ENCODE peak calls at places on chromosomes 2 and 18, in seven cellular contexts. L is Peyer's patch, Q is neural progenitor cell, X is right lobe of liver, P is OCI-LY7, W is left ventricle myocardium inferior, C is neuronal stem cell. I is an unnamed sample. For H3K36me3, the result is how much of the 10 kb centered on the place peaks cover.

GRCh38 chr2:20168048-20168726 is 56.7 kb downstream of the SDC1 start:
- DNase-seq in P (no peak), C (no peak), W (no peak), Q (no peak), X (no peak), L (peak), I (no peak)

GRCh38 chr2:210671065-210671464 is 114.7 kb downstream of the CPS1 start:
- DNase-seq in L (no peak), C (no peak), P (no peak), Q (no peak), W (no peak), X (no peak), I (no peak)

GRCh38 chr18:3722662-3723433 is 272.9 kb downstream of the TGIF1 start:
- DNase-seq in Q (no peak), X (no peak), C (no peak), P (no peak), L (no peak), W (no peak), I (no peak)

GRCh38 chr2:24635181-24635580 is 144.1 kb downstream of the NCOA1 start:
- DNase-seq in Q (no peak), P (no peak), L (no peak), W (no peak), C (no peak), X (no peak), I (no peak)

GRCh38 chr2:60525859-60526258 is 27.6 kb downstream of the BCL11A start:
- DNase-seq in W (no peak), L (no peak), X (no peak), C (no peak), Q (no peak), P (no peak), I (no peak)

GRCh38 chr2:232076736-232077135 is 115.2 kb downstream of the DIS3L2 start:
- DNase-seq in W (no peak), P (no peak), C (no peak), L (no peak), X (no peak), Q (no peak), I (no peak)

GRCh38 chr2:239106314-239106908 is 258.5 kb downstream of the TWIST2 start:
- DNase-seq in X (no peak), L (peak), Q (peak), W (peak), P (peak), C (peak), I (no peak)

GRCh38 chr2:8307779-8308178 is 374.1 kb upstream of the ID2 start:
- DNase-seq in P (no peak), L (no peak), X (no peak), Q (no peak), C (no peak), W (no peak), I (no peak)

GRCh38 chr2:39188958-39189499 is 54.7 kb downstream of the CDKL4 start:
- DNase-seq in P (no peak), Q (no peak), X (no peak), W (no peak), L (no peak), C (no peak), I (no peak)

GRCh38 chr2:85057236-85057635 is 76.0 kb upstream of the TCF7L1 start:
- DNase-seq in L (no peak), C (no peak), W (no peak), Q (no peak), P (no peak), X (no peak), I (no peak)

GRCh38 chr2:163414121-163414520 is 321.7 kb downstream of the FIGN start:
- DNase-seq in W (no peak), L (no peak), X (no peak), C (no peak), P (no peak), Q (no peak), I (no peak)

GRCh38 chr2:159661286-159661685 is 44.9 kb upstream of the BAZ2B start:
- DNase-seq in Q (no peak), C (no peak), X (no peak), L (no peak), P (no peak), W (no peak), I (no peak)

GRCh38 chr2:29281585-29281984 is 166.4 kb downstream of the CLIP4 start:
- DNase-seq in X (no peak), W (no peak), P (no peak), Q (peak), L (no peak), C (no peak), I (no peak)

GRCh38 chr2:102051659-102052366 is 60.1 kb downstream of the IL1R2 start:
- DNase-seq in Q (no peak), C (no peak), W (no peak), X (no peak), L (no peak), P (no peak), I (no peak)

GRCh38 chr18:55869965-55870585 is 282.1 kb upstream of the TCF4 start:
- DNase-seq in P (no peak), W (peak), X (no peak), Q (no peak), L (no peak), C (no peak), I (no peak)

GRCh38 chr2:215052404-215052803 is 86.0 kb downstream of the ABCA12 start:
- DNase-seq in W (no peak), Q (no peak), C (no peak), L (no peak), X (no peak), P (no peak), I (no peak)

GRCh38 chr2:215301994-215302393 is 9.9 kb upstream of the ATIC start:
- DNase-seq in X (no peak), W (no peak), L (no peak), C (no peak), P (no peak), Q (no peak), I (no peak)

GRCh38 chr2:25290811-25291510 is 50.8 kb downstream of the DNMT3A start:
- DNase-seq in W (no peak), C (no peak), L (no peak), Q (no peak), P (no peak), X (no peak), I (no peak)

GRCh38 chr2:31335921-31336570 is 78.5 kb downstream of the XDH start:
- DNase-seq in P (no peak), L (no peak), Q (no peak), W (no peak), X (no peak), C (no peak), I (no peak)

GRCh38 chr2:25294573-25295462 is 46.9 kb downstream of the DNMT3A start:
- DNase-seq in L (no peak), P (peak), Q (no peak), C (no peak), W (peak), X (peak), I (peak)

GRCh38 chr2:31729442-31730092 is 148.8 kb upstream of the SRD5A2 start:
- DNase-seq in P (peak), L (no peak), C (no peak), X (no peak), W (no peak), Q (peak), I (no peak)

GRCh38 chr2:41717883-41718282 is 329.9 kb upstream of the PKDCC start:
- DNase-seq in C (no peak), L (no peak), X (no peak), P (no peak), Q (no peak), W (no peak), I (no peak)

GRCh38 chr2:236644502-236644911 is 74.9 kb downstream of the ACKR3 start:
- DNase-seq in X (no peak), Q (no peak), C (no peak), P (no peak), W (no peak), L (peak), I (no peak)

GRCh38 chr2:44869761-44870160 is 71.7 kb upstream of the SIX3 start:
- DNase-seq in P (no peak), L (no peak), W (no peak), Q (no peak), C (no peak), X (no peak), I (no peak)

GRCh38 chr2:8457620-8458255 is 224.1 kb upstream of the ID2 start:
- DNase-seq in L (peak), P (no peak), Q (no peak), C (no peak), X (no peak), W (no peak), I (peak)

DNA sequence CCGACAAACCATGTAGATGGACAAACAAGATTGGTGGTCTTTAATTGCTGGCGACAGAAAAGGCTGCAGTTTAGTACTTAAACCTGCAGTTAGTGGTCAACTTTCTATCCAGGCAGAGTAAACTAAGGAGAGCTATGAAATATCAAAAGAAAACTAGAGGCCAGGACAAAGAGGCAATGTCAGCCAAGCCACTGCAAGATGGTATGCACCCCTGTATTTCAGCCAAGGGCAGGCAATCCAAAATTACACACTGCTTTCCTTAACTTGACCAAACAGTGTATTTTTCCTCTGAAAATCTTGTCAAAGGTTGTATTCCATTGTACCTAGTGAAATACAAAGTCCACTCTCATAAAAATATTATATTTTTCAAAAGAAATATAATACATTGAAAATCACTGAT is 9.3 kb downstream of the NIFK start:
- DNase-seq in Q (no peak), P (no peak), C (no peak), L (no peak), W (no peak), X (no peak), I (no peak)
- H3K36me3 ChIP-seq in Q (under half), P (half or more), C (half or more), L (under half), W (half or more), X (under half), I (under half)

DNA sequence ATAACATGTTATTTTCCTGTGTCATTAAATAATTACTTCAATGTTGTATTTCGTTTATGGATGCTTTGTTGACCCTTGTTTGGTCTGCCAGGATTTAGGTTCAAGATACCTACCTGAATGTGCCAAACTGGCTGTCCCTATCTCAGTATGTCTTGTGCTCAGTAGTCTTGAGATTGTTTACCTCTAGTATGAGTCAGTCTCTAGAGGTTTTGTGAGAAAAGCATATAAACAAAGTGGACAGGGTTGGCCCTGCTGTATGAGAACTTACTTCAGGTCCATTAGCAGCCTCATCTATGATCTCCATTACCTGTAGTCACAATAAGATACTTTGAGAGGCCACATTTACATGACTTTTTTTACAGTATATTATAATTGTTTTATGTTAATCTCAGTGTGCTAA is 17.8 kb downstream of the DDX18 start:
- DNase-seq in W (no peak), C (no peak), L (no peak), X (no peak), Q (no peak), P (no peak), I (no peak)
- H3K36me3 ChIP-seq in W (half or more), C (half or more), L (under half), X (under half), Q (under half), P (half or more), I (under half)

GRCh38 chr18:54165450-54165849 is 59.0 kb downstream of the MBD2 start:
- DNase-seq in W (no peak), X (no peak), L (no peak), P (no peak), Q (no peak), C (no peak), I (no peak)

GRCh38 chr18:54173250-54173649 is 51.2 kb downstream of the MBD2 start:
- DNase-seq in X (no peak), P (no peak), C (no peak), L (no peak), W (no peak), Q (no peak), I (no peak)

GRCh38 chr18:54173980-54174611 is 50.4 kb downstream of the MBD2 start:
- DNase-seq in W (no peak), X (no peak), P (no peak), Q (no peak), L (no peak), C (no peak), I (no peak)

DNA sequence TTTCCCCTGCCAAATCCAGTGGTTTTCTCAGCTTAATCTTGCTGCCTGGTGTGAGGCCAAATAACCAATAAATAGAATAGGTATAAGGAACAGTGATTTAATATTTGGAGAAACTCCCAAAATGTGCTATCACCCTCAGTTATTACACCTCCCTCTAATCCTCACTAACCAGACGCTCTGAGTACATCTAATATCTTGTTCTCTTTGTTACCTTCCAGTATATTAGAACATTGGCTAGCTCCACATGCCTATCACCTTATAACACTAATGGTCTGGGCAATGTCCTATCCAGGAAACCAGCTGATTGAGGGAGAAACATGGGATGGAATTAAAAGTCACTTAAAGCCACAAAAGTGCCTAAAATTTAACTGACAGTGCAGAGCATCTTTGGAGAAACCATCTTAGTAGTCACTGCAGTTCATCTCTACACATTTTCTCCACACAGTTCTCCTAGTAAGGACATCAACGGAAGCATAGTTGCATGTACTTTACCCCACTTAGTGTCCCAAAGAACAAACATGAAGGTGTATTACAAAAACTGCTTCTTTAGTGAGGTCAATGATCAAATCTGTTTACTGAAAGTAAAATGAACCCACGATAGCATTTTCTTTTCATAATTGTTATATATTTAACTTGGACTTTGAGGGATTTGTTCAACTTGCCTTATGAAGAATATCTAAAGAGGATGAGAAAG is 54.6 kb downstream of the MBD2 start:
- DNase-seq in C (no peak), Q (no peak), X (no peak), L (no peak), P (no peak), W (no peak), I (no peak)
- H3K36me3 ChIP-seq in C (under half), Q (under half), X (under half), L (under half), P (half or more), W (under half), I (under half)

GRCh38 chr2:17713291-17713690 is 40.3 kb downstream of the SMC6 start:
- DNase-seq in P (no peak), C (no peak), W (no peak), L (no peak), Q (no peak), X (no peak), I (no peak)

GRCh38 chr2:17719562-17720371 is 33.8 kb downstream of the SMC6 start:
- DNase-seq in C (no peak), W (no peak), L (no peak), P (peak), Q (peak), X (no peak), I (no peak)

GRCh38 chr2:17717666-17718065 is 35.9 kb downstream of the SMC6 start:
- DNase-seq in P (no peak), C (no peak), W (no peak), X (no peak), L (no peak), Q (no peak), I (no peak)

DNA sequence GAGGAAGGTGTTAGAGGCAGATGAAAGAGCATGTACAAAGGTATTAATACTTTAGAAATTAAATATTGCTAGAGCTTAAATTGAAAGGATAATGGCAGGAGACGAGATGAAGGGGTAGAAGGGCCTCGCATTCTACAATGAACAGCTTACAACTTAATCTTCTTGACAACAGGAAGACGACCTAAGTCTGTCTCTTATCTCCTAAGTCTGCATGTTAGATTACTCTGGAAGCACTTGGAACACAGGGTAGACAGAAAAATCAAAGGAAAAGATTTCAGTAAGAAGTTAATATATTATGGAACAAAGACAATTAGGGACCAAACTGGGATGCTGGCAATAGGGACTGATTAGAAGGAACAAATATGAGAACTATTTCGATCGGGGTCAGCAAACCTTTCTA is 34.9 kb downstream of the SMC6 start:
- DNase-seq in P (no peak), L (no peak), X (no peak), W (no peak), Q (no peak), C (no peak), I (no peak)
- H3K36me3 ChIP-seq in P (half or more), L (under half), X (under half), W (half or more), Q (under half), C (half or more), I (under half)

DNA sequence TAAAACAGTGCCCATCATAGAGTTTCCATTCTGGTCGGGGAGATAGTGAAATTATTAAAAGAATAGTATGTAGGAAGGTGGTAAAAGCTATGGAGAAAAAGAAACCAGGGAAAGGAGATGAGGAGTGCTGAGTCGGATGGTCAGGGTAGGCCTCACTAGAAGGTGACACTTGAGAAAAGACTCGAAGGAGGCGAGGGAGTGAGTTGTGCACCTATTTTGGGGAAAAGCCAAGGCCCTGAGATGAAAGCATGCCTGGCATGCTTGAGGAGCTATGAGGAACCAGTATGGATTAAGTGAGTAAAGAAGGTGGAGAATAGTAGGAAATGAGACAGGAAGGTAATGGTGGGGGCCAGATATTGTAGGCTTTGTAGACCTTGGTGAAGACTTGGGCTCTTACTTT is 7.3 kb upstream of the TTLL4 start:
- DNase-seq in P (no peak), Q (no peak), L (no peak), C (no peak), W (no peak), X (no peak), I (no peak)
- H3K36me3 ChIP-seq in P (under half), Q (under half), L (under half), C (under half), W (under half), X (under half), I (under half)

DNA sequence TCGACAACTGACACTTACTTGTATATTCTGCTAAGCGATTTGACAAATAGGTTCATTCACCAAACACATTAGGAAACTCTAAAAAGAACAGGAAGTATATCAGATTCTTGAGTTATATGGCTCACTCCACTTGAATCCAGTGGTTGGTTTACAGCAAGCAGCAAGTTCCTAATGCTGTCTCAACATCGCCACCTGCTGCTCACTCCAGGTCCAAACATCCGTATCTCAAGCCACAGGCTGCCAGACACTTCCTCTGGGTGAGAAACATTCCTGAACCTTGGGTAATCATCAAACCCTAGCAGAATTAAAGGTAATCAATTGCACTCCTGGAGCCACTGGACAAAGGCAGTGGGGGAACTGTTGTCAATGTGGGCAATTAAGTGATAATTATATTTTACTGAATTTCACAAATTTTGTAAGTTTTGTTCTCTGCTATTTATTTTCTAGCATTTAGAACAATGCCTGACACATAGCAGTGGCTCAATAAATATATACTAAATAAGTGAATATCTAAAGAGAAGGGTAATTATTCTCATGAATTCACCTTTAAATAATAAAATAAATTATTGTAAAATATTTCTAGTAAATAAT is 107.1 kb upstream of the TTN start:
- DNase-seq in L (peak), P (peak), Q (peak), C (peak), X (peak), W (peak), I (peak)
- H3K36me3 ChIP-seq in L (under half), P (under half), Q (under half), C (under half), X (under half), W (under half), I (under half)

I was measured in CD8-positive, alpha-beta memory T cell.